ENCODE peak calls at places on chromosomes 7 and 10, in four cellular contexts. One of them, this sample, is unnamed.

GRCh38 chr10:75211007-75211735 is 575 bp downstream of the VDAC2 start:
- DNase-seq in left ventricle myocardium inferior: no peak
- DNase-seq in CD4-positive, alpha-beta memory T cell: peak; percentile 20
- DNase-seq in left lung: peak; percentile 39
- DNase-seq in this sample: no peak

GRCh38 chr10:59885430-59886134 is 20.8 kb downstream of the CCDC6 start:
- DNase-seq in left ventricle myocardium inferior: no peak
- DNase-seq in left lung: peak; percentile 43
- DNase-seq in CD4-positive, alpha-beta memory T cell: no peak
- DNase-seq in this sample: peak; percentile 22

GRCh38 chr7:84923348-84923747 is 263.5 kb downstream of the SEMA3D start:
- DNase-seq in left ventricle myocardium inferior: no peak
- DNase-seq in left lung: no peak
- DNase-seq in CD4-positive, alpha-beta memory T cell: no peak
- DNase-seq in this sample: no peak

GRCh38 chr10:99232357-99232999 is 3.2 kb downstream of the HPSE2 start:
- DNase-seq in CD4-positive, alpha-beta memory T cell: no peak
- DNase-seq in left lung: no peak
- DNase-seq in left ventricle myocardium inferior: no peak
- DNase-seq in this sample: no peak

GRCh38 chr7:66696774-66697191 is 43.8 kb upstream of the RABGEF1 start:
- DNase-seq in CD4-positive, alpha-beta memory T cell: no peak
- DNase-seq in left lung: no peak
- DNase-seq in left ventricle myocardium inferior: peak; percentile 22
- DNase-seq in this sample: no peak

GRCh38 chr7:66099551-66100407 is 14.9 kb upstream of the CRCP start:
- DNase-seq in CD4-positive, alpha-beta memory T cell: peak; percentile 19
- DNase-seq in left lung: peak; percentile 85
- DNase-seq in left ventricle myocardium inferior: peak; percentile 41
- DNase-seq in this sample: peak; percentile 57

GRCh38 chr10:112313911-112314310 is 30.7 kb downstream of the TECTB start:
- DNase-seq in CD4-positive, alpha-beta memory T cell: no peak
- DNase-seq in left lung: no peak
- DNase-seq in left ventricle myocardium inferior: no peak
- DNase-seq in this sample: no peak

GRCh38 chr7:91098566-91098965 is 165.7 kb upstream of the FZD1 start:
- DNase-seq in left lung: no peak
- DNase-seq in left ventricle myocardium inferior: no peak
- DNase-seq in CD4-positive, alpha-beta memory T cell: no peak
- DNase-seq in this sample: no peak

GRCh38 chr10:44043646-44044368 is 341.1 kb downstream of the CXCL12 start:
- DNase-seq in left ventricle myocardium inferior: no peak
- DNase-seq in CD4-positive, alpha-beta memory T cell: no peak
- DNase-seq in left lung: no peak
- DNase-seq in this sample: no peak

GRCh38 chr10:71287456-71287855 is 31.6 kb upstream of the SLC29A3 start:
- DNase-seq in left lung: no peak
- DNase-seq in CD4-positive, alpha-beta memory T cell: no peak
- DNase-seq in left ventricle myocardium inferior: no peak
- DNase-seq in this sample: peak; percentile 32

GRCh38 chr10:3852147-3852904 is 67.3 kb upstream of the KLF6 start:
- DNase-seq in CD4-positive, alpha-beta memory T cell: peak; percentile 80
- DNase-seq in left ventricle myocardium inferior: peak; percentile 34
- DNase-seq in left lung: peak; percentile 90
- DNase-seq in this sample: no peak

GRCh38 chr10:28179490-28180099 is 123.3 kb downstream of the MPP7 start:
- DNase-seq in left lung: no peak
- DNase-seq in CD4-positive, alpha-beta memory T cell: peak; percentile 55
- DNase-seq in left ventricle myocardium inferior: no peak
- DNase-seq in this sample: no peak

GRCh38 chr7:8389898-8390642 is 43.3 kb upstream of the NXPH1 start:
- DNase-seq in left lung: no peak
- DNase-seq in left ventricle myocardium inferior: no peak
- DNase-seq in CD4-positive, alpha-beta memory T cell: no peak
- DNase-seq in this sample: peak; percentile 48

GRCh38 chr10:79292789-79293746 is 54.2 kb upstream of the PPIF start:
- DNase-seq in CD4-positive, alpha-beta memory T cell: no peak
- DNase-seq in left lung: peak; percentile 59
- DNase-seq in left ventricle myocardium inferior: no peak
- DNase-seq in this sample: peak; percentile 61

GRCh38 chr10:6748981-6749630 is 169.0 kb upstream of the PRKCQ start:
- DNase-seq in left lung: no peak
- DNase-seq in left ventricle myocardium inferior: no peak
- DNase-seq in CD4-positive, alpha-beta memory T cell: no peak
- DNase-seq in this sample: no peak

GRCh38 chr10:43815486-43815885 is 166.8 kb upstream of the ZNF32 start:
- DNase-seq in left lung: no peak
- DNase-seq in left ventricle myocardium inferior: no peak
- DNase-seq in CD4-positive, alpha-beta memory T cell: no peak
- DNase-seq in this sample: no peak

GRCh38 chr10:46293832-46294640 is 7.2 kb downstream of the ANTXRL start:
- DNase-seq in CD4-positive, alpha-beta memory T cell: no peak
- DNase-seq in left lung: peak; percentile 29
- DNase-seq in left ventricle myocardium inferior: no peak
- DNase-seq in this sample: no peak

GRCh38 chr7:142822714-142823113 is 32.2 kb upstream of the EPHB6 start:
- DNase-seq in left ventricle myocardium inferior: no peak
- DNase-seq in CD4-positive, alpha-beta memory T cell: no peak
- DNase-seq in left lung: no peak
- DNase-seq in this sample: no peak

GRCh38 chr7:111516612-111517011 is 45.7 kb downstream of the IMMP2L start:
- DNase-seq in CD4-positive, alpha-beta memory T cell: no peak
- DNase-seq in left lung: no peak
- DNase-seq in left ventricle myocardium inferior: no peak
- DNase-seq in this sample: no peak

GRCh38 chr7:30430777-30431176 is 47.8 kb downstream of the NOD1 start:
- DNase-seq in left ventricle myocardium inferior: no peak
- DNase-seq in left lung: no peak
- DNase-seq in CD4-positive, alpha-beta memory T cell: no peak
- DNase-seq in this sample: no peak

GRCh38 chr10:126949161-126949503 is 43.9 kb downstream of the DOCK1 start:
- DNase-seq in left lung: no peak
- DNase-seq in left ventricle myocardium inferior: no peak
- DNase-seq in CD4-positive, alpha-beta memory T cell: no peak
- DNase-seq in this sample: no peak

GRCh38 chr10:113681533-113682470 is 2.1 kb downstream of the CASP7 start:
- DNase-seq in left lung: no peak
- DNase-seq in left ventricle myocardium inferior: no peak
- DNase-seq in CD4-positive, alpha-beta memory T cell: peak; percentile 16
- DNase-seq in this sample: no peak

GRCh38 chr10:123548779-123549178 is 117.4 kb upstream of the GPR26 start:
- DNase-seq in left ventricle myocardium inferior: no peak
- DNase-seq in CD4-positive, alpha-beta memory T cell: no peak
- DNase-seq in left lung: no peak
- DNase-seq in this sample: no peak